ENCODE peak calls at places on chromosomes 2 and 18, in ten cellular contexts. A, G, X, B, R, S, C, F, Y and P are unnamed samples.
A peak's percentile ranks its signal among the peaks of the same experiment; 100 is the strongest.

GRCh38 chr2:238291550-238292281 is 3.3 kb upstream of the PER2 start:
- DNase-seq in S (no peak), X (no peak), A (no peak), R (no peak), G (no peak), Y (no peak), C (no peak), F (no peak), B (no peak), P (no peak)

GRCh38 chr2:226995625-226996041 is 159.8 kb downstream of the RHBDD1 start:
- DNase-seq in F (peak; percentile 91), A (peak; percentile 21), Y (no peak), C (no peak), G (peak; percentile 81), B (peak; percentile 25), R (no peak), X (no peak), S (no peak), P (peak; percentile 12)

GRCh38 chr2:55961318-55961911 is 37.8 kb upstream of the EFEMP1 start:
- DNase-seq in G (no peak), X (peak; percentile 32), F (peak; percentile 75), Y (no peak), C (peak; percentile 45), B (peak; percentile 2), A (no peak), R (peak; percentile 53), S (peak; percentile 12), P (peak; percentile 16)

GRCh38 chr2:36376319-36376765 is 20.8 kb downstream of the CRIM1 start:
- DNase-seq in A (no peak), G (no peak), C (no peak), R (no peak), B (peak; percentile 69), X (peak; percentile 86), Y (no peak), F (no peak), S (no peak), P (no peak)

GRCh38 chr18:75204978-75205759 is 3.8 kb downstream of the PTGR3 start:
- DNase-seq in C (no peak), X (peak; percentile 25), A (no peak), F (no peak), Y (no peak), R (no peak), G (no peak), S (peak; percentile 29), B (no peak), P (no peak)

GRCh38 chr2:213490087-213490486 is 205.8 kb downstream of the SPAG16 start:
- DNase-seq in C (no peak), F (no peak), S (no peak), B (no peak), X (no peak), G (no peak), R (no peak), A (no peak), Y (no peak), P (no peak)

GRCh38 chr2:64591188-64591587 is 62.5 kb downstream of the SERTAD2 start:
- DNase-seq in S (no peak), G (no peak), B (no peak), C (no peak), Y (no peak), F (no peak), R (no peak), A (no peak), X (no peak), P (no peak)

GRCh38 chr2:198883604-198884003 is 574.1 kb downstream of the SATB2 start:
- DNase-seq in X (no peak), R (no peak), C (no peak), G (no peak), S (no peak), B (no peak), Y (no peak), F (peak; percentile 19), A (no peak), P (no peak)

GRCh38 chr18:11981633-11982366 is 493 bp downstream of the IMPA2 start:
- DNase-seq in X (peak; percentile 8), C (peak; percentile 58), G (peak; percentile 66), B (no peak), A (no peak), F (peak; percentile 25), R (peak; percentile 40), S (peak; percentile 86), Y (no peak), P (no peak)

GRCh38 chr2:96538487-96539214 is 2.1 kb downstream of the ARID5A start:
- DNase-seq in B (peak; percentile 64), G (peak; percentile 88), Y (peak; percentile 88), R (peak; percentile 57), S (peak; percentile 86), X (no peak), A (peak; percentile 78), F (no peak), C (no peak), P (no peak)

GRCh38 chr2:197174539-197175094 is 136.0 kb downstream of the ANKRD44 start:
- DNase-seq in F (peak; percentile 89), C (no peak), R (no peak), A (no peak), B (no peak), Y (no peak), S (no peak), G (no peak), X (no peak), P (no peak)

GRCh38 chr2:43519711-43520221 is 76.1 kb downstream of the THADA start:
- DNase-seq in S (no peak), R (no peak), A (no peak), F (peak; percentile 95), G (no peak), C (peak; percentile 63), X (no peak), B (no peak), Y (no peak), P (peak; percentile 77)

GRCh38 chr2:215746507-215747243 is 266.7 kb downstream of the MREG start:
- DNase-seq in Y (no peak), F (no peak), R (no peak), G (no peak), B (no peak), A (no peak), S (no peak), C (no peak), X (no peak), P (no peak)

GRCh38 chr2:222669353-222669752 is 2.1 kb upstream of the MOGAT1 start:
- DNase-seq in F (no peak), X (no peak), A (no peak), B (no peak), R (no peak), Y (no peak), G (no peak), C (no peak), S (no peak), P (no peak)

GRCh38 chr2:42969231-42970150 is 177.1 kb upstream of the HAAO start:
- DNase-seq in A (no peak), G (no peak), X (no peak), R (no peak), C (no peak), B (no peak), Y (no peak), S (no peak), F (peak; percentile 99), P (peak; percentile 76)

GRCh38 chr2:27713201-27713600 is 49.5 kb downstream of the SLC4A1AP start:
- DNase-seq in B (no peak), C (no peak), Y (no peak), A (no peak), F (no peak), R (no peak), X (no peak), S (no peak), G (no peak), P (no peak)

GRCh38 chr2:25041307-25041927 is 459 bp upstream of the EFR3B start:
- DNase-seq in A (no peak), Y (no peak), S (peak; percentile 87), B (peak; percentile 50), F (peak; percentile 31), X (peak; percentile 68), C (peak; percentile 92), R (peak; percentile 98), G (no peak), P (no peak)

GRCh38 chr2:11018651-11019185 is 107.0 kb downstream of the KCNF1 start:
- DNase-seq in R (no peak), S (no peak), Y (no peak), C (no peak), F (no peak), G (no peak), A (no peak), B (no peak), X (no peak), P (no peak)

GRCh38 chr2:158144914-158145625 is 43.4 kb downstream of the UPP2 start:
- DNase-seq in F (no peak), Y (no peak), X (no peak), B (no peak), A (no peak), C (no peak), G (no peak), S (peak; percentile 88), R (no peak), P (no peak)

GRCh38 chr2:10556271-10557140 is 108.4 kb upstream of the ODC1 start:
- DNase-seq in X (no peak), S (no peak), A (no peak), Y (no peak), B (no peak), G (no peak), C (no peak), R (no peak), F (no peak), P (no peak)

GRCh38 chr2:15718944-15719323 is 127.3 kb downstream of the DDX1 start:
- DNase-seq in F (no peak), Y (no peak), G (no peak), X (no peak), C (no peak), S (no peak), B (no peak), R (no peak), A (no peak), P (no peak)

GRCh38 chr18:7855051-7855450 is 287.9 kb downstream of the PTPRM start:
- DNase-seq in B (no peak), G (no peak), X (no peak), F (no peak), C (peak; percentile 8), Y (no peak), A (no peak), R (no peak), S (no peak), P (no peak)

GRCh38 chr18:5311273-5312009 is 15.9 kb upstream of the ZBTB14 start:
- DNase-seq in Y (no peak), X (peak; percentile 47), A (no peak), R (no peak), S (no peak), B (no peak), G (no peak), C (no peak), F (peak; percentile 72), P (no peak)

GRCh38 chr2:26691881-26692813 is at the start of gene KCNK3:
- DNase-seq in Y (peak; percentile 26), B (peak; percentile 26), R (no peak), S (peak; percentile 61), X (peak; percentile 75), G (no peak), C (peak; percentile 72), A (peak; percentile 8), F (no peak), P (no peak)

GRCh38 chr18:8139127-8139591 is 470.1 kb upstream of the RAB12 start:
- DNase-seq in G (no peak), C (no peak), R (no peak), X (no peak), A (no peak), F (peak; percentile 42), Y (no peak), B (no peak), S (no peak), P (no peak)

GRCh38 chr2:196290149-196290548 is 118.8 kb upstream of the STK17B start:
- DNase-seq in G (no peak), X (no peak), Y (no peak), B (no peak), S (no peak), A (no peak), R (no peak), C (no peak), F (no peak), P (no peak)

GRCh38 chr2:241617431-241618154 is 19.4 kb downstream of the THAP4 start:
- DNase-seq in C (peak; percentile 93), F (no peak), X (peak; percentile 86), G (no peak), S (peak; percentile 22), Y (no peak), B (no peak), R (no peak), A (no peak), P (no peak)

GRCh38 chr18:26547302-26548143 is 830 bp downstream of the KCTD1 start:
- DNase-seq in X (peak; percentile 82), R (no peak), S (peak; percentile 88), B (peak; percentile 75), F (peak; percentile 75), G (peak; percentile 59), A (peak; percentile 23), Y (peak; percentile 30), C (no peak), P (peak; percentile 29)